ENCODE peak calls at places on chromosomes 13 and 19, in ten cellular contexts. V, E, S, T, K, J, N, L, W and Y are unnamed samples.

GRCh38 chr19:11378319-11379189 is 4.1 kb downstream of the SWSAP1 start:
- DNase-seq in J (no peak), W (no peak), L (peak), E (peak), S (peak), N (peak), K (no peak), T (peak), V (peak), Y (no peak)

GRCh38 chr13:47025791-47026419 is 129.1 kb upstream of the HTR2A start:
- DNase-seq in N (no peak), L (peak), V (peak), W (no peak), J (no peak), S (no peak), E (no peak), K (no peak), T (peak), Y (no peak)

GRCh38 chr19:17075860-17076538 is 422 bp downstream of the MYO9B start:
- DNase-seq in V (peak), J (no peak), K (no peak), W (no peak), E (peak), S (peak), N (no peak), T (peak), L (no peak), Y (no peak)

GRCh38 chr13:111006508-111007031 is 91.7 kb upstream of the ANKRD10 start:
- DNase-seq in W (peak), L (peak), T (peak), S (no peak), E (peak), N (peak), V (peak), K (peak), J (no peak), Y (no peak)

GRCh38 chr13:40682449-40683240 is 16.2 kb upstream of the FOXO1 start:
- DNase-seq in E (no peak), J (no peak), V (no peak), K (no peak), N (no peak), W (peak), L (peak), S (no peak), T (peak), Y (no peak)

GRCh38 chr19:39057615-39058014 is 25.3 kb upstream of the FBXO27 start:
- DNase-seq in N (no peak), V (no peak), L (peak), W (no peak), S (no peak), T (no peak), J (no peak), K (no peak), E (no peak), Y (no peak)

GRCh38 chr13:51585696-51586095 is 1.4 kb downstream of the WDFY2 start:
- DNase-seq in J (no peak), S (no peak), N (no peak), E (peak), K (no peak), W (peak), V (no peak), T (peak), L (peak), Y (no peak)

GRCh38 chr19:34218818-34219164 is 35.6 kb upstream of the GARRE1 start:
- DNase-seq in S (no peak), V (no peak), L (no peak), N (no peak), K (no peak), J (no peak), E (no peak), T (no peak), W (no peak), Y (no peak)

GRCh38 chr13:101346161-101346560 is 70.1 kb downstream of the NALCN start:
- DNase-seq in L (peak), S (no peak), K (no peak), J (no peak), N (no peak), E (peak), W (no peak), T (peak), V (no peak), Y (no peak)

GRCh38 chr13:20465218-20465879 is 60.3 kb downstream of the CRYL1 start:
- DNase-seq in V (no peak), K (peak), E (no peak), W (peak), T (no peak), N (no peak), L (peak), J (no peak), S (no peak), Y (no peak)

GRCh38 chr19:294819-295686 is 3.9 kb upstream of the PLPP2 start:
- DNase-seq in W (no peak), E (peak), J (no peak), V (no peak), K (no peak), L (peak), T (no peak), S (peak), N (no peak), Y (peak)

GRCh38 chr19:2315818-2316353 is 7.9 kb upstream of the LINGO3 start:
- DNase-seq in L (peak), E (peak), W (peak), J (no peak), V (peak), T (peak), N (peak), K (no peak), S (peak), Y (no peak)

GRCh38 chr19:10209305-10209704 is 14.6 kb upstream of the DNMT1 start:
- DNase-seq in L (peak), E (peak), V (no peak), N (no peak), W (no peak), K (no peak), J (no peak), T (peak), S (no peak), Y (no peak)

GRCh38 chr19:50377051-50377441 is 789 bp downstream of the NR1H2 start:
- DNase-seq in W (no peak), N (no peak), T (no peak), K (no peak), V (peak), J (no peak), S (no peak), L (no peak), E (no peak), Y (no peak)

GRCh38 chr13:41746259-41746658 is 214.7 kb downstream of the VWA8 start:
- DNase-seq in N (peak), S (no peak), T (peak), L (peak), J (no peak), W (no peak), V (no peak), K (peak), E (peak), Y (no peak)

GRCh38 chr19:46746281-46746965 is at the start of gene STRN4:
- DNase-seq in T (peak), W (no peak), J (no peak), E (no peak), N (no peak), V (peak), L (no peak), S (peak), K (no peak), Y (no peak)

GRCh38 chr13:37149380-37149779 is 43.9 kb upstream of the CSNK1A1L start:
- DNase-seq in V (no peak), T (no peak), W (no peak), E (no peak), L (no peak), K (no peak), J (no peak), S (no peak), N (no peak), Y (no peak)

GRCh38 chr19:49690656-49691242 is at the start of gene CPT1C:
- DNase-seq in L (peak), E (peak), W (peak), N (peak), S (no peak), T (peak), J (no peak), V (peak), K (no peak), Y (no peak)

GRCh38 chr13:75803175-75803611 is 167.1 kb downstream of the LMO7 start:
- DNase-seq in J (no peak), V (no peak), W (no peak), K (no peak), L (no peak), T (no peak), E (no peak), N (no peak), S (no peak), Y (no peak)

GRCh38 chr13:32911506-32911905 is 104.7 kb upstream of the KL start:
- DNase-seq in L (peak), T (no peak), W (peak), K (peak), S (peak), N (peak), J (no peak), E (peak), V (no peak), Y (no peak)

GRCh38 chr13:57375876-57376275 is 208.9 kb downstream of the PRR20E start:
- DNase-seq in K (no peak), N (no peak), V (no peak), T (no peak), E (no peak), J (no peak), S (no peak), W (no peak), L (no peak), Y (no peak)

GRCh38 chr13:94950303-94950702 is 238.0 kb upstream of the SOX21 start:
- DNase-seq in T (no peak), E (peak), J (no peak), W (peak), K (no peak), L (peak), V (no peak), N (no peak), S (no peak), Y (no peak)

GRCh38 chr13:44758595-44759221 is 182.6 kb upstream of the TSC22D1 start:
- DNase-seq in J (no peak), V (no peak), W (no peak), K (peak), S (no peak), L (peak), T (peak), N (peak), E (peak), Y (no peak)

GRCh38 chr19:29873024-29873800 is 61.4 kb downstream of the CCNE1 start:
- DNase-seq in V (peak), W (no peak), L (no peak), E (no peak), S (peak), N (no peak), T (peak), K (no peak), J (peak), Y (peak)

GRCh38 chr19:55316646-55317045 is 8.5 kb downstream of the TMEM150B start:
- DNase-seq in T (no peak), K (no peak), J (no peak), E (no peak), S (no peak), L (no peak), W (no peak), N (no peak), V (no peak), Y (no peak)

GRCh38 chr19:56111601-56112312 is 9.3 kb downstream of the ZNF787 start:
- DNase-seq in N (no peak), L (no peak), V (peak), T (no peak), J (no peak), K (no peak), W (no peak), S (peak), E (no peak), Y (no peak)

GRCh38 chr19:20840371-20840770 is 64.3 kb downstream of the ZNF66 start:
- DNase-seq in K (no peak), T (no peak), J (no peak), N (no peak), L (no peak), W (no peak), V (no peak), E (no peak), S (no peak), Y (no peak)

GRCh38 chr13:92251815-92252214 is 853.4 kb downstream of the GPC5 start:
- DNase-seq in T (peak), L (no peak), W (no peak), N (no peak), E (no peak), V (no peak), S (no peak), K (no peak), J (no peak), Y (no peak)

GRCh38 chr19:39987167-39987566 is 9.7 kb upstream of the ZNF546 start:
- DNase-seq in V (no peak), W (no peak), K (no peak), L (no peak), E (no peak), T (no peak), S (no peak), J (no peak), N (no peak), Y (no peak)

GRCh38 chr13:50800091-50800739 is 43.3 kb downstream of the DLEU7 start:
- DNase-seq in K (no peak), E (no peak), J (no peak), V (no peak), L (no peak), N (no peak), S (no peak), W (peak), T (no peak), Y (no peak)

GRCh38 chr19:32200312-32201038 is 144.9 kb upstream of the ZNF507 start:
- DNase-seq in J (no peak), S (no peak), W (peak), V (no peak), L (no peak), T (no peak), K (no peak), N (no peak), E (no peak), Y (no peak)

GRCh38 chr19:3942790-3943409 is 10.0 kb downstream of the NMRK2 start:
- DNase-seq in S (no peak), J (no peak), L (no peak), T (no peak), K (no peak), E (no peak), V (peak), W (no peak), N (no peak), Y (no peak)

GRCh38 chr13:78215458-78215857 is 296.8 kb upstream of the EDNRB start:
- DNase-seq in L (no peak), N (no peak), V (no peak), E (no peak), T (no peak), W (no peak), S (no peak), J (no peak), K (no peak), Y (no peak)

GRCh38 chr19:38555200-38555599 is 62.6 kb downstream of the MAP4K1 start:
- DNase-seq in W (no peak), K (no peak), V (no peak), S (no peak), J (no peak), N (no peak), E (no peak), L (no peak), T (no peak), Y (no peak)

GRCh38 chr13:87671031-87671823 is at the start of gene SLITRK5:
- DNase-seq in J (no peak), E (peak), K (no peak), T (peak), V (peak), W (peak), S (peak), L (peak), N (no peak), Y (peak)